ENCODE peak calls at places on chromosomes 4 and X, in eight cellular contexts. One of them, this sample, is unnamed.

GRCh38 chrX:115898382-115899001 is 272.1 kb upstream of the AGTR2 start:
- DNase-seq in stomach: peak; percentile 92
- DNase-seq in K562: peak; percentile 21
- DNase-seq in fibroblast of mammary gland: peak; percentile 47
- DNase-seq in neural crest cell: no peak
- DNase-seq in foreskin fibroblast: no peak
- DNase-seq in foreskin keratinocyte: no peak
- DNase-seq in psoas muscle: peak; percentile 30
- DNase-seq in this sample: no peak

GRCh38 chr4:48898733-48899431 is 7.7 kb downstream of the OCIAD2 start:
- DNase-seq in stomach: no peak
- DNase-seq in K562: peak; percentile 53
- DNase-seq in fibroblast of mammary gland: peak; percentile 19
- DNase-seq in neural crest cell: no peak
- DNase-seq in foreskin fibroblast: no peak
- DNase-seq in foreskin keratinocyte: no peak
- DNase-seq in psoas muscle: no peak
- DNase-seq in this sample: no peak

GRCh38 chrX:122943918-122944317 is 240.2 kb upstream of the GRIA3 start:
- DNase-seq in stomach: no peak
- DNase-seq in K562: no peak
- DNase-seq in fibroblast of mammary gland: peak; percentile 77
- DNase-seq in neural crest cell: no peak
- DNase-seq in foreskin fibroblast: peak; percentile 66
- DNase-seq in foreskin keratinocyte: peak; percentile 9
- DNase-seq in psoas muscle: no peak
- DNase-seq in this sample: no peak

GRCh38 chr4:138111462-138112000 is 130.6 kb downstream of the SLC7A11 start:
- DNase-seq in stomach: no peak
- DNase-seq in K562: no peak
- DNase-seq in fibroblast of mammary gland: no peak
- DNase-seq in neural crest cell: no peak
- DNase-seq in foreskin fibroblast: peak; percentile 11
- DNase-seq in foreskin keratinocyte: peak; percentile 42
- DNase-seq in psoas muscle: no peak
- DNase-seq in this sample: no peak

GRCh38 chr4:1031956-1032795 is 20.8 kb downstream of the FGFRL1 start:
- DNase-seq in stomach: peak; percentile 49
- DNase-seq in K562: no peak
- DNase-seq in fibroblast of mammary gland: no peak
- DNase-seq in neural crest cell: no peak
- DNase-seq in foreskin fibroblast: no peak
- DNase-seq in foreskin keratinocyte: no peak
- DNase-seq in psoas muscle: no peak
- DNase-seq in this sample: no peak

GRCh38 chr4:23881674-23882337 is 8.0 kb downstream of the PPARGC1A start:
- DNase-seq in stomach: no peak
- DNase-seq in K562: no peak
- DNase-seq in fibroblast of mammary gland: no peak
- DNase-seq in neural crest cell: no peak
- DNase-seq in foreskin fibroblast: no peak
- DNase-seq in foreskin keratinocyte: no peak
- DNase-seq in psoas muscle: no peak
- DNase-seq in this sample: no peak

GRCh38 chr4:107035711-107036601 is at the start of gene DKK2:
- DNase-seq in stomach: no peak
- DNase-seq in K562: no peak
- DNase-seq in fibroblast of mammary gland: peak; percentile 44
- DNase-seq in neural crest cell: peak; percentile 13
- DNase-seq in foreskin fibroblast: peak; percentile 78
- DNase-seq in foreskin keratinocyte: no peak
- DNase-seq in psoas muscle: peak; percentile 27
- DNase-seq in this sample: peak; percentile 89

GRCh38 chr4:165666836-165667235 is 206.2 kb upstream of the TLL1 start:
- DNase-seq in stomach: no peak
- DNase-seq in K562: no peak
- DNase-seq in fibroblast of mammary gland: no peak
- DNase-seq in neural crest cell: no peak
- DNase-seq in foreskin fibroblast: no peak
- DNase-seq in foreskin keratinocyte: no peak
- DNase-seq in psoas muscle: no peak
- DNase-seq in this sample: no peak

GRCh38 chr4:31390849-31391248 is 670.7 kb downstream of the PCDH7 start:
- DNase-seq in stomach: no peak
- DNase-seq in K562: no peak
- DNase-seq in fibroblast of mammary gland: no peak
- DNase-seq in neural crest cell: no peak
- DNase-seq in foreskin fibroblast: no peak
- DNase-seq in foreskin keratinocyte: no peak
- DNase-seq in psoas muscle: no peak
- DNase-seq in this sample: no peak

GRCh38 chrX:96140796-96141195 is 543.8 kb upstream of the DIAPH2 start:
- DNase-seq in stomach: no peak
- DNase-seq in K562: no peak
- DNase-seq in fibroblast of mammary gland: no peak
- DNase-seq in neural crest cell: no peak
- DNase-seq in foreskin fibroblast: no peak
- DNase-seq in foreskin keratinocyte: no peak
- DNase-seq in psoas muscle: no peak
- DNase-seq in this sample: no peak

GRCh38 chr4:163592207-163592606 is 97.7 kb downstream of the TMA16 start:
- DNase-seq in stomach: no peak
- DNase-seq in K562: no peak
- DNase-seq in fibroblast of mammary gland: no peak
- DNase-seq in neural crest cell: no peak
- DNase-seq in foreskin fibroblast: no peak
- DNase-seq in foreskin keratinocyte: no peak
- DNase-seq in psoas muscle: no peak
- DNase-seq in this sample: no peak

GRCh38 chr4:105280338-105280809 is 133.7 kb downstream of the TET2 start:
- DNase-seq in stomach: no peak
- DNase-seq in K562: no peak
- DNase-seq in fibroblast of mammary gland: peak; percentile 97
- DNase-seq in neural crest cell: no peak
- DNase-seq in foreskin fibroblast: peak; percentile 91
- DNase-seq in foreskin keratinocyte: peak; percentile 47
- DNase-seq in psoas muscle: no peak
- DNase-seq in this sample: no peak

GRCh38 chr4:69517674-69518073 is 22.0 kb upstream of the UGT2B4 start:
- DNase-seq in stomach: no peak
- DNase-seq in K562: no peak
- DNase-seq in fibroblast of mammary gland: no peak
- DNase-seq in neural crest cell: no peak
- DNase-seq in foreskin fibroblast: no peak
- DNase-seq in foreskin keratinocyte: no peak
- DNase-seq in psoas muscle: no peak
- DNase-seq in this sample: no peak

GRCh38 chrX:50920132-50920531 is 9.6 kb downstream of the BMP15 start:
- DNase-seq in stomach: no peak
- DNase-seq in K562: no peak
- DNase-seq in fibroblast of mammary gland: peak; percentile 24
- DNase-seq in neural crest cell: no peak
- DNase-seq in foreskin fibroblast: peak; percentile 2
- DNase-seq in foreskin keratinocyte: no peak
- DNase-seq in psoas muscle: no peak
- DNase-seq in this sample: no peak

GRCh38 chrX:150573702-150574101 is 5.3 kb downstream of the MTM1 start:
- DNase-seq in stomach: no peak
- DNase-seq in K562: no peak
- DNase-seq in fibroblast of mammary gland: no peak
- DNase-seq in neural crest cell: no peak
- DNase-seq in foreskin fibroblast: no peak
- DNase-seq in foreskin keratinocyte: no peak
- DNase-seq in psoas muscle: no peak
- DNase-seq in this sample: no peak
- TF ChIP-seq CTCF in stomach: no peak
- TF ChIP-seq CTCF in K562: no peak
- TF ChIP-seq CTCF in fibroblast of mammary gland: no peak
- TF ChIP-seq CTCF in neural crest cell: no peak
- TF ChIP-seq CTCF in foreskin fibroblast: no peak
- TF ChIP-seq CTCF in foreskin keratinocyte: no peak
- TF ChIP-seq CTCF in psoas muscle: no peak
- TF ChIP-seq CTCF in this sample: no peak

DNA sequence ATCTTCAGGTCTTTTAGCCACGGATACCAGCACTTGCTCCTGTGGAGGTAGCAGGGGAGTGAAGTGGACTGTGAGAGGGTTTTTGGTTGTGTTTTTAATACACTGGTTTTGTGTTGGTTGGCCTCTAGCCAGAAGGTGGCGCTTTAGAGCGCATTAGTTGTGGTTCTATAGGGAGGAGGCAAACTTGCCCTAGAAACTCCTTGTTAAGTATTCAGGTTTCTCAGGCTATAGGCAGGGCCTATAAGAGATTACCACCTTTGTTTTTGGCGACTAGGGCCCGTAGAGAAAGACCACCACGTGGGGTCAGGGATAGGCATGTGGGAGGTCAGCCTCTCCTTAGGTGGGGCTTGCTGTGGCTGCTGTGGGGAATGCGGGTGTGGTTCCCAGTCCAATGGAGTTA is 221.6 kb upstream of the SPANXN4 start:
- DNase-seq in stomach: no peak
- DNase-seq in K562: no peak
- DNase-seq in fibroblast of mammary gland: no peak
- DNase-seq in neural crest cell: no peak
- DNase-seq in foreskin fibroblast: no peak
- DNase-seq in foreskin keratinocyte: no peak
- DNase-seq in psoas muscle: no peak
- DNase-seq in this sample: no peak
- TF ChIP-seq CTCF in stomach: no peak
- TF ChIP-seq CTCF in K562: no peak
- TF ChIP-seq CTCF in fibroblast of mammary gland: no peak
- TF ChIP-seq CTCF in neural crest cell: peak; percentile 30
- TF ChIP-seq CTCF in foreskin fibroblast: no peak
- TF ChIP-seq CTCF in foreskin keratinocyte: no peak
- TF ChIP-seq CTCF in psoas muscle: no peak
- TF ChIP-seq CTCF in this sample: no peak

GRCh38 chr4:147513952-147514351 is 33.1 kb downstream of the EDNRA start:
- DNase-seq in stomach: no peak
- DNase-seq in K562: peak; percentile 3
- DNase-seq in fibroblast of mammary gland: no peak
- DNase-seq in neural crest cell: no peak
- DNase-seq in foreskin fibroblast: no peak
- DNase-seq in foreskin keratinocyte: no peak
- DNase-seq in psoas muscle: no peak
- DNase-seq in this sample: no peak
- TF ChIP-seq CTCF in stomach: no peak
- TF ChIP-seq CTCF in K562: no peak
- TF ChIP-seq CTCF in fibroblast of mammary gland: peak; percentile 9
- TF ChIP-seq CTCF in neural crest cell: peak; percentile 33
- TF ChIP-seq CTCF in foreskin fibroblast: peak; percentile 24
- TF ChIP-seq CTCF in foreskin keratinocyte: peak; percentile 28
- TF ChIP-seq CTCF in psoas muscle: no peak
- TF ChIP-seq CTCF in this sample: peak; percentile 59

GRCh38 chr4:3193531-3194203 is 55.3 kb upstream of the MSANTD1 start:
- DNase-seq in stomach: no peak
- DNase-seq in K562: no peak
- DNase-seq in fibroblast of mammary gland: peak; percentile 25
- DNase-seq in neural crest cell: no peak
- DNase-seq in foreskin fibroblast: peak; percentile 36
- DNase-seq in foreskin keratinocyte: no peak
- DNase-seq in psoas muscle: no peak
- DNase-seq in this sample: no peak
- TF ChIP-seq CTCF in stomach: no peak
- TF ChIP-seq CTCF in K562: peak; percentile 22
- TF ChIP-seq CTCF in fibroblast of mammary gland: peak; percentile 5
- TF ChIP-seq CTCF in neural crest cell: no peak
- TF ChIP-seq CTCF in foreskin fibroblast: peak; percentile 15
- TF ChIP-seq CTCF in foreskin keratinocyte: peak; percentile 54
- TF ChIP-seq CTCF in psoas muscle: peak; percentile 38
- TF ChIP-seq CTCF in this sample: peak; percentile 76

GRCh38 chr4:173360587-173361221 is 10.1 kb upstream of the SAP30 start:
- DNase-seq in stomach: no peak
- DNase-seq in K562: peak; percentile 11
- DNase-seq in fibroblast of mammary gland: no peak
- DNase-seq in neural crest cell: no peak
- DNase-seq in foreskin fibroblast: peak; percentile 43
- DNase-seq in foreskin keratinocyte: no peak
- DNase-seq in psoas muscle: no peak
- DNase-seq in this sample: no peak
- TF ChIP-seq CTCF in stomach: no peak
- TF ChIP-seq CTCF in K562: no peak
- TF ChIP-seq CTCF in fibroblast of mammary gland: peak; percentile 40
- TF ChIP-seq CTCF in neural crest cell: peak; percentile 44
- TF ChIP-seq CTCF in foreskin fibroblast: peak; percentile 40
- TF ChIP-seq CTCF in foreskin keratinocyte: peak; percentile 50
- TF ChIP-seq CTCF in psoas muscle: peak; percentile 18
- TF ChIP-seq CTCF in this sample: peak; percentile 79

DNA sequence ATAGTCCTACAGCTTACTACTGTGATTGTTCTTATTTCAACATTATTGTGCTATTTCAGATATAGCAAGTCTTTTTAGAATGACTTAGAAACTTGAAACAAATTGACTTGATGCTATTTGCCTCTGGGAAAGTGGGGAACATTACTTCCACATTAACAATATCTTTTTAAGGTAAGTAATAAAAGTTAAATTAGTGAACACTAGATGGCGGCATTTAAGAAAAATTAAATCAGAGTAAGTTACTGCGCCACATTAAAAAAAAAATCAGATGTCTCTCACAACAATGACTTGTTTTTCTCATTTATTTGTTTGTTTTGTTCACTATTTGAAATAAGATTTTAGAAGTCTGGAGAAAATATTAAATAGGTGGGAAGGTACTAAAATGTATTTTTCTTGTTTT is 1026.9 kb upstream of the SLIT2 start:
- DNase-seq in stomach: no peak
- DNase-seq in K562: peak; percentile 3
- DNase-seq in fibroblast of mammary gland: peak; percentile 44
- DNase-seq in neural crest cell: no peak
- DNase-seq in foreskin fibroblast: peak; percentile 38
- DNase-seq in foreskin keratinocyte: no peak
- DNase-seq in psoas muscle: no peak
- DNase-seq in this sample: no peak
- TF ChIP-seq CTCF in stomach: no peak
- TF ChIP-seq CTCF in K562: no peak
- TF ChIP-seq CTCF in fibroblast of mammary gland: peak; percentile 9
- TF ChIP-seq CTCF in neural crest cell: peak; percentile 71
- TF ChIP-seq CTCF in foreskin fibroblast: peak; percentile 8
- TF ChIP-seq CTCF in foreskin keratinocyte: peak; percentile 62
- TF ChIP-seq CTCF in psoas muscle: peak; percentile 24
- TF ChIP-seq CTCF in this sample: peak; percentile 84

GRCh38 chrX:120638619-120639018 is 8.8 kb upstream of the C1GALT1C1 start:
- DNase-seq in stomach: no peak
- DNase-seq in K562: no peak
- DNase-seq in fibroblast of mammary gland: no peak
- DNase-seq in neural crest cell: no peak
- DNase-seq in foreskin fibroblast: no peak
- DNase-seq in foreskin keratinocyte: no peak
- DNase-seq in psoas muscle: no peak
- DNase-seq in this sample: no peak
- TF ChIP-seq CTCF in stomach: no peak
- TF ChIP-seq CTCF in K562: no peak
- TF ChIP-seq CTCF in fibroblast of mammary gland: no peak
- TF ChIP-seq CTCF in neural crest cell: no peak
- TF ChIP-seq CTCF in foreskin fibroblast: no peak
- TF ChIP-seq CTCF in foreskin keratinocyte: no peak
- TF ChIP-seq CTCF in psoas muscle: no peak
- TF ChIP-seq CTCF in this sample: no peak

GRCh38 chr4:117134386-117134785 is 49.0 kb upstream of the TRAM1L1 start:
- DNase-seq in stomach: no peak
- DNase-seq in K562: no peak
- DNase-seq in fibroblast of mammary gland: peak; percentile 41
- DNase-seq in neural crest cell: no peak
- DNase-seq in foreskin fibroblast: peak; percentile 62
- DNase-seq in foreskin keratinocyte: peak; percentile 21
- DNase-seq in psoas muscle: no peak
- DNase-seq in this sample: no peak
- TF ChIP-seq CTCF in stomach: peak; percentile 44
- TF ChIP-seq CTCF in K562: no peak
- TF ChIP-seq CTCF in fibroblast of mammary gland: peak; percentile 26
- TF ChIP-seq CTCF in neural crest cell: peak; percentile 74
- TF ChIP-seq CTCF in foreskin fibroblast: peak; percentile 32
- TF ChIP-seq CTCF in foreskin keratinocyte: peak; percentile 72
- TF ChIP-seq CTCF in psoas muscle: no peak
- TF ChIP-seq CTCF in this sample: peak; percentile 86

This sample was measured in chondrocyte.